ENCODE peak calls at places on chromosome 13, in six cellular contexts. R, Z, G, K, W and F are unnamed samples.

GRCh38 chr13:46655727-46656180 is 102.8 kb downstream of the LRCH1 start:
- DNase-seq in W (no peak), Z (no peak), R (no peak), K (no peak), G (no peak), F (no peak)

GRCh38 chr13:30868806-30869470 is 37.1 kb upstream of the MEDAG start:
- DNase-seq in Z (no peak), K (no peak), W (no peak), R (no peak), G (no peak), F (no peak)

GRCh38 chr13:80873589-80873988 is 532.7 kb upstream of the SPRY2 start:
- DNase-seq in K (no peak), Z (peak; percentile 4), R (no peak), G (no peak), W (no peak), F (no peak)

GRCh38 chr13:42984691-42985090 is 7.3 kb downstream of the EPSTI1 start:
- DNase-seq in K (no peak), G (no peak), W (no peak), Z (no peak), R (no peak), F (no peak)

GRCh38 chr13:65488606-65489005 is 1741.5 kb downstream of the PCDH9 start:
- DNase-seq in G (no peak), Z (no peak), W (no peak), K (no peak), R (no peak), F (peak; percentile 14)

GRCh38 chr13:95535243-95535642 is 17.3 kb upstream of the CLDN10 start:
- DNase-seq in R (no peak), W (no peak), K (no peak), G (peak; percentile 79), Z (no peak), F (no peak)

GRCh38 chr13:32849369-32849768 is 166.9 kb upstream of the KL start:
- DNase-seq in G (no peak), R (no peak), K (no peak), W (no peak), Z (no peak), F (no peak)

GRCh38 chr13:113724780-113725315 is 34.2 kb upstream of the TMEM255B start:
- DNase-seq in R (peak; percentile 71), K (peak; percentile 52), G (no peak), Z (peak; percentile 91), W (peak; percentile 92), F (peak; percentile 92)

GRCh38 chr13:30049692-30050091 is 199.3 kb upstream of the UBL3 start:
- DNase-seq in K (no peak), G (no peak), Z (no peak), W (no peak), R (no peak), F (no peak)

GRCh38 chr13:114061746-114062145 is 70.7 kb downstream of the RASA3 start:
- DNase-seq in Z (no peak), G (no peak), R (no peak), K (no peak), W (no peak), F (no peak)

GRCh38 chr13:80469105-80469840 is 128.3 kb upstream of the SPRY2 start:
- DNase-seq in K (no peak), R (no peak), G (no peak), W (no peak), Z (no peak), F (no peak)

GRCh38 chr13:111251646-111252448 is 68.6 kb upstream of the TEX29 start:
- DNase-seq in K (no peak), G (no peak), W (no peak), Z (no peak), R (no peak), F (peak; percentile 18)

GRCh38 chr13:34358811-34359513 is 541.0 kb downstream of the RFC3 start:
- DNase-seq in R (no peak), G (peak; percentile 56), W (no peak), K (no peak), Z (no peak), F (no peak)

GRCh38 chr13:77861716-77862115 is 56.9 kb downstream of the EDNRB start:
- DNase-seq in G (no peak), Z (no peak), R (no peak), W (no peak), K (no peak), F (peak; percentile 9)

GRCh38 chr13:21672811-21673591 is 2.1 kb downstream of the FGF9 start:
- DNase-seq in R (no peak), W (peak; percentile 29), G (no peak), Z (no peak), K (no peak), F (peak; percentile 35)

GRCh38 chr13:23321534-23322241 is 111.8 kb downstream of the SACS start:
- DNase-seq in W (no peak), R (no peak), G (peak; percentile 82), K (no peak), Z (no peak), F (peak; percentile 19)

GRCh38 chr13:43804461-43805070 is 17.8 kb upstream of the ENOX1 start:
- DNase-seq in W (no peak), Z (no peak), K (no peak), G (peak; percentile 54), R (no peak), F (peak; percentile 86)

GRCh38 chr13:97348569-97349100 is 85.3 kb upstream of the RAP2A start:
- DNase-seq in K (no peak), G (no peak), W (no peak), Z (no peak), R (no peak), F (no peak)

GRCh38 chr13:39822437-39822836 is 167.0 kb downstream of the COG6 start:
- DNase-seq in K (no peak), R (no peak), G (no peak), Z (no peak), W (no peak), F (no peak)

GRCh38 chr13:107459430-107459829 is 755.9 kb downstream of the LIG4 start:
- DNase-seq in K (no peak), G (no peak), W (no peak), R (no peak), Z (no peak), F (peak; percentile 18)